ENCODE peak calls at places on chromosomes 6 and 20, in four cellular contexts. C is aorta; E is tibial artery; F is CD8-positive, alpha-beta T cell. K is an unnamed sample. For H3K4me1, the result is how much of the 10 kb centered on the place peaks cover.

GRCh38 chr6:1227600-1227934 is 84.3 kb upstream of the FOXQ1 start:
- DNase-seq in C (no peak), E (no peak), F (no peak), K (no peak)

GRCh38 chr6:44363377-44363926 is 21.0 kb downstream of the SPATS1 start:
- DNase-seq in C (no peak), E (no peak), F (no peak), K (no peak)

GRCh38 chr6:27422651-27423332 is 34.2 kb downstream of the ZNF391 start:
- DNase-seq in C (no peak), E (no peak), F (no peak), K (no peak)

GRCh38 chr20:58565461-58566175 is 50.4 kb upstream of the APCDD1L start:
- DNase-seq in C (peak), E (no peak), F (no peak), K (no peak)

GRCh38 chr20:32113861-32114260 is 4.3 kb downstream of the TM9SF4 start:
- DNase-seq in C (no peak), E (no peak), F (no peak), K (no peak)

GRCh38 chr6:62623851-62624532 is 338.0 kb upstream of the KHDRBS2 start:
- DNase-seq in C (no peak), E (no peak), F (no peak), K (no peak)

GRCh38 chr6:158286413-158286812 is 25.9 kb upstream of the TULP4 start:
- DNase-seq in C (no peak), E (no peak), F (no peak), K (no peak)

GRCh38 chr6:36920049-36920448 is 34.3 kb downstream of the C6orf89 start:
- DNase-seq in C (no peak), E (no peak), F (no peak), K (no peak)

GRCh38 chr6:28809947-28810654 is 113.7 kb downstream of the TRIM27 start:
- DNase-seq in C (no peak), E (no peak), F (no peak), K (no peak)

GRCh38 chr6:36623547-36624459 is 29.6 kb downstream of the SRSF3 start:
- DNase-seq in C (peak), E (peak), F (peak), K (peak)

GRCh38 chr6:30884521-30885480 is 482 bp downstream of the DDR1 start:
- DNase-seq in C (peak), E (peak), F (no peak), K (peak)

GRCh38 chr6:131136021-131136847 is 967 bp downstream of the AKAP7 start:
- DNase-seq in C (no peak), E (no peak), F (no peak), K (no peak)

GRCh38 chr6:26270903-26271639 is 93.9 kb upstream of the BTN3A2 start:
- DNase-seq in C (peak), E (peak), F (peak), K (peak)

GRCh38 chr20:33725607-33726264 is 5.6 kb upstream of the PXMP4 start:
- DNase-seq in C (no peak), E (no peak), F (no peak), K (no peak)

GRCh38 chr6:29826271-29826670 is 1.4 kb upstream of the HLA-G start:
- DNase-seq in C (no peak), E (no peak), F (no peak), K (no peak)

GRCh38 chr6:127120787-127121636 is 2.5 kb downstream of the RSPO3 start:
- DNase-seq in C (peak), E (peak), F (no peak), K (peak)

GRCh38 chr6:100892693-100893092 is 11.6 kb upstream of the ASCC3 start:
- DNase-seq in C (no peak), E (no peak), F (no peak), K (no peak)

GRCh38 chr20:19849341-19850189 is 91.5 kb downstream of the RIN2 start:
- DNase-seq in C (no peak), E (no peak), F (no peak), K (no peak)

GRCh38 chr6:19761114-19761513 is 76.1 kb upstream of the ID4 start:
- DNase-seq in C (no peak), E (no peak), F (no peak), K (no peak)

GRCh38 chr20:21505810-21506530 is 7.9 kb downstream of the NKX2-2 start:
- DNase-seq in C (peak), E (no peak), F (peak), K (no peak)

GRCh38 chr20:59752704-59753460 is 148.5 kb downstream of the PHACTR3 start:
- DNase-seq in C (no peak), E (no peak), F (no peak), K (no peak)

GRCh38 chr6:130326496-130326895 is 39.3 kb upstream of the TMEM200A start:
- DNase-seq in C (no peak), E (no peak), F (no peak), K (no peak)

GRCh38 chr6:29554764-29555163 is 4.8 kb downstream of the UBD start:
- DNase-seq in C (no peak), E (no peak), F (no peak), K (no peak)

GRCh38 chr20:43564455-43564854 is 5.6 kb downstream of the SGK2 start:
- DNase-seq in C (no peak), E (no peak), F (no peak), K (no peak)

GRCh38 chr6:81648502-81648901 is 104.0 kb downstream of the TENT5A start:
- DNase-seq in C (no peak), E (no peak), F (no peak), K (no peak)

DNA sequence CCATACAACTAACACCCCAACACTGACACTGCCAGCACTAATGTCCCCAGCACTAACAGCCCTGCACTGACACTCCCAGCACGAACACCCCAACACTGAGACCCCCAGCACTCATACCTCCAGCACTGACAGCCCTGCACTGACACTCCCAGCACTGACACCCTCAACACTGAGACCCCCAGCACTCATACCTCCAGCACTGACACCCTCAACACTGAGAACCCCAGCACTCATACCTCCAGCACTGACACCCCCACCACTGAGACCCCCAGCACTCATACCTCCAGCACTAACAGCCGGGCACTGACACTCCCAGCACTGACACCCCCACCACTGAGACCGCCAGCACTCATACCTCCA is 57.2 kb downstream of the ERMARD start:
- DNase-seq in C (no peak), E (no peak), F (no peak), K (no peak)
- H3K4me1 ChIP-seq in C (under half), E (under half), F (half or more), K (under half)

DNA sequence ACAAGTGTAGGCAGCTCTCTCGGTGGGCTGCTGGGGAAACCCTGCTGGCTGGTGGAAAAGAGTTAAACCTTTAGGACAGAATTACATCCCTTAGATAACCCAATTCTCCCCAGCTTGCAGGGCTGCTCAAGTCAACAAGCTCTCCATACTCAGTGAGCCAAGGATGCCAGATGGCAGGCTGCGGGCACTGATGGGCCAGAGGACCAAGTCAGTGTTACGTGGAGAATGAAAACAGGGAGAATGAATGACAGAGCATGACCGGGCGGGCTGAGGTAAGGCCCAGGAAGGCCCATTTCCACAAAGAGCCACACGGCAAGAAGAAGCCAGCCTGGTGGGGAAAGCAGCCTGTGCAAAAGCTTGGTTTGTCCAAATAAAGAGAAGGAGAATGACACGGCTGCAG is 58.7 kb upstream of the CD93 start:
- DNase-seq in C (no peak), E (no peak), F (no peak), K (no peak)
- H3K4me1 ChIP-seq in C (under half), E (under half), F (under half), K (under half)

GRCh38 chr20:3150908-3151307 is 8.8 kb downstream of the FASTKD5 start:
- DNase-seq in C (no peak), E (no peak), F (no peak), K (no peak)
- H3K4me1 ChIP-seq in C (under half), E (under half), F (under half), K (under half)

GRCh38 chr6:15280961-15281360 is 35.1 kb downstream of the JARID2 start:
- DNase-seq in C (no peak), E (no peak), F (no peak), K (no peak)
- H3K4me1 ChIP-seq in C (under half), E (under half), F (under half), K (under half)

GRCh38 chr20:47233333-47234188 is 122.9 kb downstream of the ZMYND8 start:
- DNase-seq in C (no peak), E (no peak), F (no peak), K (no peak)
- H3K4me1 ChIP-seq in C (under half), E (under half), F (under half), K (under half)